ENCODE peak calls at places on chromosome 10, in six cellular contexts. E is LHCN-M2; Q is GM23248; Y is CD8-positive, alpha-beta T cell; R is sigmoid colon; T is RWPE1. V is an unnamed sample.

GRCh38 chr10:48594371-48594770 is 10.5 kb downstream of the ARHGAP22 start:
- DNase-seq in E (no peak), Q (no peak), Y (no peak), R (no peak), T (no peak), V (no peak)

GRCh38 chr10:102713483-102713813 is 749 bp downstream of the ARL3 start:
- DNase-seq in E (no peak), Q (no peak), Y (no peak), R (no peak), T (no peak), V (no peak)

GRCh38 chr10:131885391-131886165 is 15.2 kb upstream of the PPP2R2D start:
- DNase-seq in E (no peak), Q (peak), Y (peak), R (peak), T (peak), V (peak)

GRCh38 chr10:21517983-21518628 is 7.4 kb downstream of the SKIDA1 start:
- DNase-seq in E (no peak), Q (peak), Y (no peak), R (no peak), T (no peak), V (no peak)

GRCh38 chr10:54091237-54091636 is 709.8 kb downstream of the PCDH15 start:
- DNase-seq in E (no peak), Q (no peak), Y (no peak), R (no peak), T (no peak), V (no peak)

GRCh38 chr10:44171765-44172164 is 213.1 kb downstream of the CXCL12 start:
- DNase-seq in E (no peak), Q (no peak), Y (no peak), R (no peak), T (no peak), V (no peak)

GRCh38 chr10:11896549-11897200 is 73.5 kb downstream of the PROSER2 start:
- DNase-seq in E (no peak), Q (no peak), Y (no peak), R (peak), T (no peak), V (no peak)

GRCh38 chr10:124185074-124185473 is 91.7 kb upstream of the CHST15 start:
- DNase-seq in E (no peak), Q (no peak), Y (no peak), R (no peak), T (peak), V (no peak)

GRCh38 chr10:33664070-33664469 is 329.6 kb upstream of the NRP1 start:
- DNase-seq in E (peak), Q (peak), Y (no peak), R (no peak), T (no peak), V (no peak)

GRCh38 chr10:98276316-98276715 is 8.3 kb upstream of the LOXL4 start:
- DNase-seq in E (no peak), Q (no peak), Y (peak), R (no peak), T (no peak), V (no peak)

GRCh38 chr10:7529638-7530037 is 118.8 kb upstream of the SFMBT2 start:
- DNase-seq in E (no peak), Q (peak), Y (no peak), R (peak), T (peak), V (no peak)

GRCh38 chr10:110843031-110843430 is 28.7 kb upstream of the PDCD4 start:
- DNase-seq in E (no peak), Q (no peak), Y (peak), R (peak), T (no peak), V (no peak)

GRCh38 chr10:119521443-119522204 is 20.9 kb downstream of the RGS10 start:
- DNase-seq in E (peak), Q (peak), Y (no peak), R (no peak), T (peak), V (no peak)

V was measured in GDM1.